ENCODE peak calls at places on chromosomes 5 and 9, in ten cellular contexts. One of them, this sample, is unnamed.

GRCh38 chr9:113005777-113006176 is 6.2 kb downstream of the ZNF883 start:
- DNase-seq in H54: no peak
- DNase-seq in activated effector memory CD4-positive, alpha-beta T cell treated with anti-CD3 and anti-CD28 coated beads, Interleukin-2, amount 50 U/mL, for 16 hours: no peak
- DNase-seq in HEK293T: no peak
- DNase-seq in AML-193: no peak
- DNase-seq in GF-D8: no peak
- DNase-seq in heart left ventricle: no peak
- DNase-seq in chondrocyte: no peak
- DNase-seq in A172: no peak
- DNase-seq in transverse colon: no peak
- DNase-seq in this sample: no peak

GRCh38 chr9:135961277-135961705 is at the start of gene UBAC1:
- DNase-seq in H54: peak
- DNase-seq in activated effector memory CD4-positive, alpha-beta T cell treated with anti-CD3 and anti-CD28 coated beads, Interleukin-2, amount 50 U/mL, for 16 hours: peak
- DNase-seq in HEK293T: peak
- DNase-seq in AML-193: peak
- DNase-seq in GF-D8: peak
- DNase-seq in heart left ventricle: peak
- DNase-seq in chondrocyte: peak
- DNase-seq in A172: peak
- DNase-seq in transverse colon: peak
- DNase-seq in this sample: peak

GRCh38 chr5:51960617-51961115 is 577.4 kb downstream of the ISL1 start:
- DNase-seq in H54: no peak
- DNase-seq in activated effector memory CD4-positive, alpha-beta T cell treated with anti-CD3 and anti-CD28 coated beads, Interleukin-2, amount 50 U/mL, for 16 hours: no peak
- DNase-seq in HEK293T: peak
- DNase-seq in AML-193: no peak
- DNase-seq in GF-D8: no peak
- DNase-seq in heart left ventricle: no peak
- DNase-seq in chondrocyte: no peak
- DNase-seq in A172: no peak
- DNase-seq in transverse colon: no peak
- DNase-seq in this sample: no peak

GRCh38 chr5:145704724-145705123 is 130.4 kb downstream of the PRELID2 start:
- DNase-seq in H54: no peak
- DNase-seq in activated effector memory CD4-positive, alpha-beta T cell treated with anti-CD3 and anti-CD28 coated beads, Interleukin-2, amount 50 U/mL, for 16 hours: no peak
- DNase-seq in HEK293T: no peak
- DNase-seq in AML-193: no peak
- DNase-seq in GF-D8: no peak
- DNase-seq in heart left ventricle: no peak
- DNase-seq in chondrocyte: no peak
- DNase-seq in A172: no peak
- DNase-seq in transverse colon: no peak
- DNase-seq in this sample: no peak

GRCh38 chr5:165877475-165877874 is 2372.1 kb downstream of the MAT2B start:
- DNase-seq in H54: no peak
- DNase-seq in activated effector memory CD4-positive, alpha-beta T cell treated with anti-CD3 and anti-CD28 coated beads, Interleukin-2, amount 50 U/mL, for 16 hours: no peak
- DNase-seq in HEK293T: no peak
- DNase-seq in AML-193: no peak
- DNase-seq in GF-D8: no peak
- DNase-seq in heart left ventricle: no peak
- DNase-seq in chondrocyte: no peak
- DNase-seq in A172: no peak
- DNase-seq in transverse colon: no peak
- DNase-seq in this sample: no peak

GRCh38 chr9:4548796-4549725 is 58.8 kb downstream of the SLC1A1 start:
- DNase-seq in H54: no peak
- DNase-seq in activated effector memory CD4-positive, alpha-beta T cell treated with anti-CD3 and anti-CD28 coated beads, Interleukin-2, amount 50 U/mL, for 16 hours: no peak
- DNase-seq in HEK293T: peak
- DNase-seq in AML-193: no peak
- DNase-seq in GF-D8: no peak
- DNase-seq in heart left ventricle: peak
- DNase-seq in chondrocyte: no peak
- DNase-seq in A172: no peak
- DNase-seq in transverse colon: peak
- DNase-seq in this sample: no peak

GRCh38 chr9:101466863-101467262 is 31.3 kb upstream of the ALDOB start:
- DNase-seq in H54: no peak
- DNase-seq in activated effector memory CD4-positive, alpha-beta T cell treated with anti-CD3 and anti-CD28 coated beads, Interleukin-2, amount 50 U/mL, for 16 hours: no peak
- DNase-seq in HEK293T: no peak
- DNase-seq in AML-193: no peak
- DNase-seq in GF-D8: no peak
- DNase-seq in heart left ventricle: no peak
- DNase-seq in chondrocyte: no peak
- DNase-seq in A172: no peak
- DNase-seq in transverse colon: no peak
- DNase-seq in this sample: no peak

GRCh38 chr5:133347039-133347438 is 265.3 kb downstream of the FSTL4 start:
- DNase-seq in H54: no peak
- DNase-seq in activated effector memory CD4-positive, alpha-beta T cell treated with anti-CD3 and anti-CD28 coated beads, Interleukin-2, amount 50 U/mL, for 16 hours: peak
- DNase-seq in HEK293T: peak
- DNase-seq in AML-193: no peak
- DNase-seq in GF-D8: no peak
- DNase-seq in heart left ventricle: no peak
- DNase-seq in chondrocyte: no peak
- DNase-seq in A172: no peak
- DNase-seq in transverse colon: no peak
- DNase-seq in this sample: no peak

GRCh38 chr9:89439571-89439970 is 58.3 kb downstream of the SEMA4D start:
- DNase-seq in H54: no peak
- DNase-seq in activated effector memory CD4-positive, alpha-beta T cell treated with anti-CD3 and anti-CD28 coated beads, Interleukin-2, amount 50 U/mL, for 16 hours: no peak
- DNase-seq in HEK293T: no peak
- DNase-seq in AML-193: no peak
- DNase-seq in GF-D8: no peak
- DNase-seq in heart left ventricle: no peak
- DNase-seq in chondrocyte: no peak
- DNase-seq in A172: no peak
- DNase-seq in transverse colon: no peak
- DNase-seq in this sample: no peak

GRCh38 chr5:177023247-177023703 is 779 bp downstream of the ZNF346 start:
- DNase-seq in H54: no peak
- DNase-seq in activated effector memory CD4-positive, alpha-beta T cell treated with anti-CD3 and anti-CD28 coated beads, Interleukin-2, amount 50 U/mL, for 16 hours: peak
- DNase-seq in HEK293T: no peak
- DNase-seq in AML-193: peak
- DNase-seq in GF-D8: no peak
- DNase-seq in heart left ventricle: no peak
- DNase-seq in chondrocyte: no peak
- DNase-seq in A172: peak
- DNase-seq in transverse colon: no peak
- DNase-seq in this sample: peak

GRCh38 chr5:31581498-31582099 is 49.5 kb downstream of the C5orf22 start:
- DNase-seq in H54: no peak
- DNase-seq in activated effector memory CD4-positive, alpha-beta T cell treated with anti-CD3 and anti-CD28 coated beads, Interleukin-2, amount 50 U/mL, for 16 hours: no peak
- DNase-seq in HEK293T: peak
- DNase-seq in AML-193: peak
- DNase-seq in GF-D8: peak
- DNase-seq in heart left ventricle: no peak
- DNase-seq in chondrocyte: no peak
- DNase-seq in A172: peak
- DNase-seq in transverse colon: no peak
- DNase-seq in this sample: no peak

GRCh38 chr5:125595095-125595494 is 828.1 kb upstream of the GRAMD2B start:
- DNase-seq in H54: no peak
- DNase-seq in activated effector memory CD4-positive, alpha-beta T cell treated with anti-CD3 and anti-CD28 coated beads, Interleukin-2, amount 50 U/mL, for 16 hours: no peak
- DNase-seq in HEK293T: no peak
- DNase-seq in AML-193: no peak
- DNase-seq in GF-D8: no peak
- DNase-seq in heart left ventricle: peak
- DNase-seq in chondrocyte: no peak
- DNase-seq in A172: no peak
- DNase-seq in transverse colon: peak
- DNase-seq in this sample: no peak

GRCh38 chr5:73674669-73675004 is 48.6 kb downstream of the ARHGEF28 start:
- DNase-seq in H54: no peak
- DNase-seq in activated effector memory CD4-positive, alpha-beta T cell treated with anti-CD3 and anti-CD28 coated beads, Interleukin-2, amount 50 U/mL, for 16 hours: no peak
- DNase-seq in HEK293T: no peak
- DNase-seq in AML-193: no peak
- DNase-seq in GF-D8: no peak
- DNase-seq in heart left ventricle: no peak
- DNase-seq in chondrocyte: no peak
- DNase-seq in A172: no peak
- DNase-seq in transverse colon: no peak
- DNase-seq in this sample: no peak

GRCh38 chr9:130846487-130847305 is 11.6 kb downstream of the ABL1 start:
- DNase-seq in H54: no peak
- DNase-seq in activated effector memory CD4-positive, alpha-beta T cell treated with anti-CD3 and anti-CD28 coated beads, Interleukin-2, amount 50 U/mL, for 16 hours: no peak
- DNase-seq in HEK293T: no peak
- DNase-seq in AML-193: no peak
- DNase-seq in GF-D8: no peak
- DNase-seq in heart left ventricle: peak
- DNase-seq in chondrocyte: no peak
- DNase-seq in A172: peak
- DNase-seq in transverse colon: no peak
- DNase-seq in this sample: no peak

GRCh38 chr5:91245871-91246270 is 137.2 kb downstream of the ARRDC3 start:
- DNase-seq in H54: no peak
- DNase-seq in activated effector memory CD4-positive, alpha-beta T cell treated with anti-CD3 and anti-CD28 coated beads, Interleukin-2, amount 50 U/mL, for 16 hours: no peak
- DNase-seq in HEK293T: no peak
- DNase-seq in AML-193: no peak
- DNase-seq in GF-D8: no peak
- DNase-seq in heart left ventricle: no peak
- DNase-seq in chondrocyte: no peak
- DNase-seq in A172: peak
- DNase-seq in transverse colon: no peak
- DNase-seq in this sample: no peak

GRCh38 chr5:174793684-174794328 is 69.4 kb downstream of the MSX2 start:
- DNase-seq in H54: peak
- DNase-seq in activated effector memory CD4-positive, alpha-beta T cell treated with anti-CD3 and anti-CD28 coated beads, Interleukin-2, amount 50 U/mL, for 16 hours: peak
- DNase-seq in HEK293T: peak
- DNase-seq in AML-193: peak
- DNase-seq in GF-D8: no peak
- DNase-seq in heart left ventricle: peak
- DNase-seq in chondrocyte: no peak
- DNase-seq in A172: peak
- DNase-seq in transverse colon: peak
- DNase-seq in this sample: peak

GRCh38 chr9:69012690-69013403 is 1.1 kb downstream of the PRKACG start:
- DNase-seq in H54: no peak
- DNase-seq in activated effector memory CD4-positive, alpha-beta T cell treated with anti-CD3 and anti-CD28 coated beads, Interleukin-2, amount 50 U/mL, for 16 hours: no peak
- DNase-seq in HEK293T: no peak
- DNase-seq in AML-193: no peak
- DNase-seq in GF-D8: peak
- DNase-seq in heart left ventricle: no peak
- DNase-seq in chondrocyte: no peak
- DNase-seq in A172: no peak
- DNase-seq in transverse colon: no peak
- DNase-seq in this sample: no peak

GRCh38 chr9:136133191-136133958 is 14.7 kb upstream of the TMEM250 start:
- DNase-seq in H54: no peak
- DNase-seq in activated effector memory CD4-positive, alpha-beta T cell treated with anti-CD3 and anti-CD28 coated beads, Interleukin-2, amount 50 U/mL, for 16 hours: no peak
- DNase-seq in HEK293T: peak
- DNase-seq in AML-193: no peak
- DNase-seq in GF-D8: no peak
- DNase-seq in heart left ventricle: no peak
- DNase-seq in chondrocyte: no peak
- DNase-seq in A172: no peak
- DNase-seq in transverse colon: no peak
- DNase-seq in this sample: no peak

GRCh38 chr9:136791466-136792276 is 527 bp downstream of the TMEM141 start:
- DNase-seq in H54: peak
- DNase-seq in activated effector memory CD4-positive, alpha-beta T cell treated with anti-CD3 and anti-CD28 coated beads, Interleukin-2, amount 50 U/mL, for 16 hours: peak
- DNase-seq in HEK293T: no peak
- DNase-seq in AML-193: peak
- DNase-seq in GF-D8: peak
- DNase-seq in heart left ventricle: peak
- DNase-seq in chondrocyte: peak
- DNase-seq in A172: peak
- DNase-seq in transverse colon: peak
- DNase-seq in this sample: peak

GRCh38 chr5:108884736-108885135 is 137.0 kb downstream of the FER start:
- DNase-seq in H54: no peak
- DNase-seq in activated effector memory CD4-positive, alpha-beta T cell treated with anti-CD3 and anti-CD28 coated beads, Interleukin-2, amount 50 U/mL, for 16 hours: no peak
- DNase-seq in HEK293T: no peak
- DNase-seq in AML-193: no peak
- DNase-seq in GF-D8: no peak
- DNase-seq in heart left ventricle: no peak
- DNase-seq in chondrocyte: no peak
- DNase-seq in A172: peak
- DNase-seq in transverse colon: no peak
- DNase-seq in this sample: no peak

GRCh38 chr5:61052870-61053269 is 107.9 kb downstream of the NDUFAF2 start:
- DNase-seq in H54: peak
- DNase-seq in activated effector memory CD4-positive, alpha-beta T cell treated with anti-CD3 and anti-CD28 coated beads, Interleukin-2, amount 50 U/mL, for 16 hours: no peak
- DNase-seq in HEK293T: no peak
- DNase-seq in AML-193: no peak
- DNase-seq in GF-D8: no peak
- DNase-seq in heart left ventricle: no peak
- DNase-seq in chondrocyte: no peak
- DNase-seq in A172: peak
- DNase-seq in transverse colon: no peak
- DNase-seq in this sample: no peak

GRCh38 chr9:108687360-108687981 is 168.3 kb downstream of the ACTL7B start:
- DNase-seq in H54: no peak
- DNase-seq in activated effector memory CD4-positive, alpha-beta T cell treated with anti-CD3 and anti-CD28 coated beads, Interleukin-2, amount 50 U/mL, for 16 hours: no peak
- DNase-seq in HEK293T: no peak
- DNase-seq in AML-193: no peak
- DNase-seq in GF-D8: no peak
- DNase-seq in heart left ventricle: no peak
- DNase-seq in chondrocyte: no peak
- DNase-seq in A172: no peak
- DNase-seq in transverse colon: no peak
- DNase-seq in this sample: no peak

GRCh38 chr5:130541617-130542221 is 623.3 kb downstream of the HINT1 start:
- DNase-seq in H54: no peak
- DNase-seq in activated effector memory CD4-positive, alpha-beta T cell treated with anti-CD3 and anti-CD28 coated beads, Interleukin-2, amount 50 U/mL, for 16 hours: no peak
- DNase-seq in HEK293T: no peak
- DNase-seq in AML-193: no peak
- DNase-seq in GF-D8: no peak
- DNase-seq in heart left ventricle: no peak
- DNase-seq in chondrocyte: no peak
- DNase-seq in A172: peak
- DNase-seq in transverse colon: no peak
- DNase-seq in this sample: no peak

GRCh38 chr5:18805376-18805775 is 1171.1 kb downstream of the TAF11L14 start:
- DNase-seq in H54: no peak
- DNase-seq in activated effector memory CD4-positive, alpha-beta T cell treated with anti-CD3 and anti-CD28 coated beads, Interleukin-2, amount 50 U/mL, for 16 hours: no peak
- DNase-seq in HEK293T: no peak
- DNase-seq in AML-193: no peak
- DNase-seq in GF-D8: no peak
- DNase-seq in heart left ventricle: no peak
- DNase-seq in chondrocyte: no peak
- DNase-seq in A172: no peak
- DNase-seq in transverse colon: no peak
- DNase-seq in this sample: no peak

GRCh38 chr5:117455236-117456233 is 880.9 kb upstream of the SEMA6A start:
- DNase-seq in H54: no peak
- DNase-seq in activated effector memory CD4-positive, alpha-beta T cell treated with anti-CD3 and anti-CD28 coated beads, Interleukin-2, amount 50 U/mL, for 16 hours: no peak
- DNase-seq in HEK293T: peak
- DNase-seq in AML-193: no peak
- DNase-seq in GF-D8: no peak
- DNase-seq in heart left ventricle: no peak
- DNase-seq in chondrocyte: peak
- DNase-seq in A172: no peak
- DNase-seq in transverse colon: peak
- DNase-seq in this sample: no peak

GRCh38 chr5:67000794-67001475 is 195.7 kb downstream of the CD180 start:
- DNase-seq in H54: no peak
- DNase-seq in activated effector memory CD4-positive, alpha-beta T cell treated with anti-CD3 and anti-CD28 coated beads, Interleukin-2, amount 50 U/mL, for 16 hours: no peak
- DNase-seq in HEK293T: no peak
- DNase-seq in AML-193: no peak
- DNase-seq in GF-D8: no peak
- DNase-seq in heart left ventricle: no peak
- DNase-seq in chondrocyte: no peak
- DNase-seq in A172: no peak
- DNase-seq in transverse colon: no peak
- DNase-seq in this sample: no peak

GRCh38 chr5:153959134-153959957 is 79.4 kb downstream of the FAM114A2 start:
- DNase-seq in H54: peak
- DNase-seq in activated effector memory CD4-positive, alpha-beta T cell treated with anti-CD3 and anti-CD28 coated beads, Interleukin-2, amount 50 U/mL, for 16 hours: no peak
- DNase-seq in HEK293T: no peak
- DNase-seq in AML-193: no peak
- DNase-seq in GF-D8: no peak
- DNase-seq in heart left ventricle: no peak
- DNase-seq in chondrocyte: no peak
- DNase-seq in A172: peak
- DNase-seq in transverse colon: no peak
- DNase-seq in this sample: no peak

GRCh38 chr5:96254980-96255681 is 177.9 kb downstream of the PCSK1 start:
- DNase-seq in H54: no peak
- DNase-seq in activated effector memory CD4-positive, alpha-beta T cell treated with anti-CD3 and anti-CD28 coated beads, Interleukin-2, amount 50 U/mL, for 16 hours: no peak
- DNase-seq in HEK293T: no peak
- DNase-seq in AML-193: no peak
- DNase-seq in GF-D8: no peak
- DNase-seq in heart left ventricle: no peak
- DNase-seq in chondrocyte: no peak
- DNase-seq in A172: peak
- DNase-seq in transverse colon: no peak
- DNase-seq in this sample: no peak

This sample was measured in central memory CD8-positive, alpha-beta T cell.